ENCODE peak calls at places on chromosome 9, in six cellular contexts. H, Q, N, I, T and D are unnamed samples. For H3K36me3, the result is how much of the 10 kb centered on the place peaks cover.

GRCh38 chr9:131320031-131320685 is 30.6 kb downstream of the PLPP7 start:
- DNase-seq in H (peak), N (no peak), I (peak), Q (no peak), T (no peak), D (no peak)

GRCh38 chr9:121288874-121289553 is 21.1 kb downstream of the GSN start:
- DNase-seq in Q (peak), I (no peak), T (peak), H (peak), N (peak), D (peak)

GRCh38 chr9:97572196-97572891 is 60.8 kb downstream of the TSTD2 start:
- DNase-seq in Q (no peak), T (no peak), H (no peak), N (no peak), I (no peak), D (peak)

GRCh38 chr9:34512131-34513078 is 10.4 kb downstream of the ENHO start:
- DNase-seq in H (no peak), T (no peak), Q (no peak), I (no peak), N (no peak), D (no peak)

GRCh38 chr9:105127863-105128220 is 116.6 kb upstream of the SLC44A1 start:
- DNase-seq in H (no peak), N (no peak), I (no peak), Q (no peak), T (peak), D (no peak)

GRCh38 chr9:114694146-114694545 is 12.2 kb upstream of the TEX48 start:
- DNase-seq in I (no peak), T (no peak), H (no peak), N (no peak), Q (no peak), D (no peak)

GRCh38 chr9:88852794-88853193 is 138.5 kb upstream of the S1PR3 start:
- DNase-seq in T (peak), Q (no peak), I (no peak), N (no peak), H (no peak), D (no peak)

GRCh38 chr9:37198831-37199230 is 78.5 kb downstream of the ZCCHC7 start:
- DNase-seq in H (no peak), T (no peak), N (no peak), I (no peak), Q (no peak), D (no peak)

GRCh38 chr9:98222885-98223640 is 30.6 kb upstream of the CORO2A start:
- DNase-seq in Q (no peak), N (no peak), T (peak), I (no peak), H (no peak), D (no peak)

GRCh38 chr9:32581512-32582143 is 8.7 kb upstream of the NDUFB6 start:
- DNase-seq in I (no peak), Q (peak), N (no peak), H (no peak), T (peak), D (no peak)

GRCh38 chr9:33737811-33738606 is 57.4 kb upstream of the PRSS3 start:
- DNase-seq in T (peak), N (no peak), I (no peak), Q (peak), H (no peak), D (no peak)

GRCh38 chr9:134850611-134851010 is 30.0 kb upstream of the FCN2 start:
- DNase-seq in T (no peak), N (no peak), Q (no peak), H (no peak), I (no peak), D (peak)

GRCh38 chr9:79129865-79130480 is 441.8 kb upstream of the TLE4 start:
- DNase-seq in I (no peak), N (peak), Q (peak), T (peak), H (peak), D (peak)

GRCh38 chr9:105911104-105911911 is 217.0 kb downstream of the TMEM38B start:
- DNase-seq in I (no peak), T (peak), H (no peak), Q (peak), N (no peak), D (no peak)

GRCh38 chr9:110092792-110093191 is 115.2 kb downstream of the C9orf152 start:
- DNase-seq in H (no peak), Q (no peak), I (no peak), N (no peak), T (no peak), D (no peak)

GRCh38 chr9:99035313-99035712 is 69.6 kb upstream of the TGFBR1 start:
- DNase-seq in H (no peak), I (no peak), Q (no peak), T (no peak), N (no peak), D (no peak)

GRCh38 chr9:83266618-83267543 is 203.9 kb upstream of the RASEF start:
- DNase-seq in H (peak), I (no peak), N (peak), Q (no peak), T (peak), D (no peak)

GRCh38 chr9:28073278-28073677 is 500.0 kb upstream of the C9orf72 start:
- DNase-seq in T (peak), Q (peak), N (no peak), I (no peak), H (no peak), D (no peak)

GRCh38 chr9:86503926-86504325 is 149.7 kb upstream of the TUT7 start:
- DNase-seq in Q (no peak), H (no peak), I (no peak), T (no peak), N (no peak), D (no peak)

GRCh38 chr9:35675204-35675603 is 1.5 kb downstream of the CA9 start:
- DNase-seq in N (no peak), T (no peak), H (no peak), I (no peak), Q (peak), D (no peak)

GRCh38 chr9:21835111-21835510 is 32.7 kb downstream of the MTAP start:
- DNase-seq in H (no peak), N (no peak), Q (no peak), T (no peak), I (no peak), D (no peak)

GRCh38 chr9:21841133-21841532 is 38.7 kb downstream of the MTAP start:
- DNase-seq in Q (no peak), T (no peak), H (no peak), N (no peak), I (no peak), D (no peak)

GRCh38 chr9:21837501-21837900 is 35.1 kb downstream of the MTAP start:
- DNase-seq in N (no peak), H (no peak), Q (no peak), I (no peak), T (no peak), D (no peak)

GRCh38 chr9:21836437-21837161 is 34.2 kb downstream of the MTAP start:
- DNase-seq in H (no peak), T (peak), I (no peak), Q (no peak), N (no peak), D (no peak)

DNA sequence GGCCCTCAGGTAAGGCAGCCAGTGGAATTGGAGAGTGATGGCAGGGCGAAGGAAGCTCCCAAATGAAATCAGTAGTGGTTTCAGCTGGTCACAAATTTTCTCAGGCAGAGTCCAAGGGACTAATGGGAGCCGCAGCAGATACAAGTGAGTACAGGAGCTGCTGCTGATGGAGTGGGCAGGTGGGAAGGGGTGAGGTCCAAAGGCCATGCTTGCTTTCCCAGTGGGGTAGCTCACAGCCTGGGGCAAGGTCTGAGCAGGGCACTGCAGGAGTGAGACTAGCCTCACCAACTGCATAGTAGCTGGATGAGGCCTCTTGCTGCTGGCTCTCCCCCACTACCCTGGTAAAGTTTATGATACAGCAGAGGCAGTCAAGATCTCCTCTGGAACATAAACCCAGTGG is 38.2 kb downstream of the MTAP start:
- DNase-seq in N (no peak), Q (no peak), I (no peak), T (no peak), H (no peak), D (no peak)
- H3K36me3 ChIP-seq in N (under half), Q (under half), I (under half), T (under half), H (half or more), D (half or more)

GRCh38 chr9:132876849-132877248 is 1.2 kb downstream of the AK8 start:
- DNase-seq in N (no peak), T (no peak), H (no peak), Q (no peak), I (no peak), D (no peak)

GRCh38 chr9:132877818-132878694 is at the start of gene AK8:
- DNase-seq in Q (peak), H (peak), T (no peak), N (peak), I (peak), D (peak)

GRCh38 chr9:132879443-132880310 is 979 bp downstream of the SPACA9 start:
- DNase-seq in T (no peak), H (no peak), N (no peak), I (no peak), Q (no peak), D (no peak)

GRCh38 chr9:132878695-132879064 is at the start of gene SPACA9:
- DNase-seq in Q (peak), N (peak), H (peak), I (peak), T (no peak), D (peak)

GRCh38 chr9:132877447-132877817 is 652 bp downstream of the AK8 start:
- DNase-seq in N (no peak), Q (no peak), T (no peak), H (no peak), I (no peak), D (no peak)
- H3K4me3 ChIP-seq in N (peak), Q (peak), T (peak), H (peak), I (peak), D (peak)

DNA sequence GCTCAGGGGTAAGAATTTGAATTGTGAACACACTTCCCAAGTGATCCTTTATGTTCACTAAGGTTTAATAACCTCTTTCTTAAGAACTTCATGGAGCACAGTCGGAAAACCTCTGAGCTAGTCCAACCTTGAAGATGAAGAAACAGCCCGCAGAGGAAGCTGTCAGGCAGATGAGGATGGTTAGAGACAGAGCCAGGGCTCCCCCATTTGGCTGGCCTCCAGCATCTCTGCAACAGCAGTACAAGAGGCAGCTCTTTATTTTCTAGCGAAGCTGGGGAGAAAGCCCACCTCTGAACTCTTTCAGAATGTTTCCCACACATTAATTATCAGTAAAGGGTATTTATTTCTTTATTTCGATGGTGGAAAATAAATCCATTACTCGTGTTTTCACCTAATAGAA is 350.8 kb downstream of the DMRT2 start:
- DNase-seq in H (no peak), Q (no peak), N (no peak), T (no peak), I (no peak), D (no peak)
- TF ChIP-seq CTCF in H (no peak), Q (no peak), N (no peak), T (no peak), I (no peak), D (no peak)

DNA sequence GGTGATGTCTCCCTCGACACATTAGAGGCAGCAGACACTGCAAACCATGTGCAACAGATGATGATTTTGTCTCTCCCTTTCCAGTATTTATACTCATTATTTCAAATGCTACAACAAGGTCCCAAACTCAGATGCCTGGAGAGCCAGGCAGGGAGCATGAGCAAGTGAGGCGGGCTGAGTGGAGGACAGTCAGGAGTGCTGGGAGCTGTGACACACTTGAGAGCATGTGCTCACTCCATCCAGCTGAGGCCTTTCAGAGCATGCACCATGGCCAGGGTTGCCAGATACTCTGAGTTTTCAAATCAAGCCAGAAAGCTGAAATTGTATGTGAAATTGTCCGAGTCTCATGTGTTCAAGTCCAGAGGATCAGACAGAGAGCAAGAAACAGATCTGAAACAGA is 55.8 kb upstream of the SLC2A8 start:
- DNase-seq in T (no peak), I (no peak), N (no peak), Q (no peak), H (no peak), D (no peak)
- H3K36me3 ChIP-seq in T (under half), I (under half), N (under half), Q (under half), H (under half), D (under half)

GRCh38 chr9:133793471-133793870 is 55.3 kb upstream of the SARDH start:
- DNase-seq in T (no peak), N (no peak), I (no peak), Q (no peak), H (no peak), D (no peak)
- H3K4me3 ChIP-seq in T (no peak), N (no peak), I (no peak), Q (no peak), H (no peak), D (no peak)

GRCh38 chr9:124394596-124394995 is 20.6 kb downstream of the PSMB7 start:
- DNase-seq in T (no peak), Q (no peak), H (no peak), N (no peak), I (no peak), D (no peak)

GRCh38 chr9:124392254-124392653 is 23.0 kb downstream of the PSMB7 start:
- DNase-seq in I (peak), H (peak), N (no peak), T (no peak), Q (no peak), D (peak)

GRCh38 chr9:124390812-124391658 is 24.2 kb downstream of the PSMB7 start:
- DNase-seq in I (no peak), H (no peak), Q (peak), T (peak), N (no peak), D (no peak)

GRCh38 chr9:124394167-124394566 is 21.1 kb downstream of the PSMB7 start:
- DNase-seq in Q (no peak), I (no peak), N (no peak), T (no peak), H (no peak), D (no peak)

GRCh38 chr9:124392855-124393460 is 22.3 kb downstream of the PSMB7 start:
- DNase-seq in I (no peak), H (no peak), N (no peak), T (peak), Q (peak), D (no peak)
- TF ChIP-seq CTCF in I (no peak), H (no peak), N (no peak), T (peak), Q (peak), D (no peak)